ENCODE peak calls at places on chromosomes 12 and 14, in ten cellular contexts. One of them, this sample, is unnamed.

GRCh38 chr12:116066381-116067230 is 210.9 kb downstream of the MED13L start:
- DNase-seq in posterior cingulate gyrus: no peak
- DNase-seq in fibroblast of lung: peak
- DNase-seq in NCI-H1436 treated with DMSO at 0.1 percent for 48 hours: no peak
- DNase-seq in NCI-H1092: no peak
- DNase-seq in left ventricle myocardium inferior: peak
- DNase-seq in HFFc6: peak
- DNase-seq in astrocyte of the spinal cord: no peak
- DNase-seq in neural crest cell: peak
- DNase-seq in stimulated activated CD4-positive, alpha-beta T cell treated with anti-CD3 and anti-CD28 coated beads, Interleukin-1b, Interleukin-23, amount 100 ng/mL, for 24 hours: peak
- DNase-seq in this sample: peak

GRCh38 chr12:116508145-116509121 is 50.7 kb upstream of the MAP1LC3B2 start:
- DNase-seq in posterior cingulate gyrus: peak
- DNase-seq in fibroblast of lung: peak
- DNase-seq in NCI-H1436 treated with DMSO at 0.1 percent for 48 hours: no peak
- DNase-seq in NCI-H1092: no peak
- DNase-seq in left ventricle myocardium inferior: peak
- DNase-seq in HFFc6: no peak
- DNase-seq in astrocyte of the spinal cord: no peak
- DNase-seq in neural crest cell: peak
- DNase-seq in stimulated activated CD4-positive, alpha-beta T cell treated with anti-CD3 and anti-CD28 coated beads, Interleukin-1b, Interleukin-23, amount 100 ng/mL, for 24 hours: no peak
- DNase-seq in this sample: peak

GRCh38 chr12:132593938-132594358 is 16.4 kb downstream of the LRCOL1 start:
- DNase-seq in posterior cingulate gyrus: peak
- DNase-seq in fibroblast of lung: peak
- DNase-seq in NCI-H1436 treated with DMSO at 0.1 percent for 48 hours: peak
- DNase-seq in NCI-H1092: peak
- DNase-seq in left ventricle myocardium inferior: peak
- DNase-seq in HFFc6: peak
- DNase-seq in astrocyte of the spinal cord: peak
- DNase-seq in neural crest cell: peak
- DNase-seq in stimulated activated CD4-positive, alpha-beta T cell treated with anti-CD3 and anti-CD28 coated beads, Interleukin-1b, Interleukin-23, amount 100 ng/mL, for 24 hours: no peak
- DNase-seq in this sample: peak

GRCh38 chr14:20684662-20685456 is 499 bp downstream of the RNASE4 start:
- DNase-seq in posterior cingulate gyrus: no peak
- DNase-seq in fibroblast of lung: peak
- DNase-seq in NCI-H1436 treated with DMSO at 0.1 percent for 48 hours: no peak
- DNase-seq in NCI-H1092: no peak
- DNase-seq in left ventricle myocardium inferior: no peak
- DNase-seq in HFFc6: peak
- DNase-seq in astrocyte of the spinal cord: peak
- DNase-seq in neural crest cell: peak
- DNase-seq in stimulated activated CD4-positive, alpha-beta T cell treated with anti-CD3 and anti-CD28 coated beads, Interleukin-1b, Interleukin-23, amount 100 ng/mL, for 24 hours: no peak
- DNase-seq in this sample: peak

GRCh38 chr12:23356440-23356839 is 593.0 kb downstream of the SOX5 start:
- DNase-seq in posterior cingulate gyrus: no peak
- DNase-seq in fibroblast of lung: no peak
- DNase-seq in NCI-H1436 treated with DMSO at 0.1 percent for 48 hours: no peak
- DNase-seq in NCI-H1092: no peak
- DNase-seq in left ventricle myocardium inferior: no peak
- DNase-seq in HFFc6: no peak
- DNase-seq in astrocyte of the spinal cord: no peak
- DNase-seq in neural crest cell: no peak
- DNase-seq in stimulated activated CD4-positive, alpha-beta T cell treated with anti-CD3 and anti-CD28 coated beads, Interleukin-1b, Interleukin-23, amount 100 ng/mL, for 24 hours: no peak
- DNase-seq in this sample: no peak

GRCh38 chr12:124036117-124037109 is 63.4 kb downstream of the ZNF664 start:
- DNase-seq in posterior cingulate gyrus: no peak
- DNase-seq in fibroblast of lung: peak
- DNase-seq in NCI-H1436 treated with DMSO at 0.1 percent for 48 hours: peak
- DNase-seq in NCI-H1092: no peak
- DNase-seq in left ventricle myocardium inferior: no peak
- DNase-seq in HFFc6: peak
- DNase-seq in astrocyte of the spinal cord: peak
- DNase-seq in neural crest cell: peak
- DNase-seq in stimulated activated CD4-positive, alpha-beta T cell treated with anti-CD3 and anti-CD28 coated beads, Interleukin-1b, Interleukin-23, amount 100 ng/mL, for 24 hours: no peak
- DNase-seq in this sample: peak

GRCh38 chr12:74647241-74647640 is 109.6 kb downstream of the ATXN7L3B start:
- DNase-seq in posterior cingulate gyrus: no peak
- DNase-seq in fibroblast of lung: no peak
- DNase-seq in NCI-H1436 treated with DMSO at 0.1 percent for 48 hours: no peak
- DNase-seq in NCI-H1092: no peak
- DNase-seq in left ventricle myocardium inferior: no peak
- DNase-seq in HFFc6: no peak
- DNase-seq in astrocyte of the spinal cord: no peak
- DNase-seq in neural crest cell: no peak
- DNase-seq in stimulated activated CD4-positive, alpha-beta T cell treated with anti-CD3 and anti-CD28 coated beads, Interleukin-1b, Interleukin-23, amount 100 ng/mL, for 24 hours: no peak
- DNase-seq in this sample: no peak

GRCh38 chr14:24673059-24673458 is 39.1 kb upstream of the GZMB start:
- DNase-seq in posterior cingulate gyrus: no peak
- DNase-seq in fibroblast of lung: no peak
- DNase-seq in NCI-H1436 treated with DMSO at 0.1 percent for 48 hours: no peak
- DNase-seq in NCI-H1092: no peak
- DNase-seq in left ventricle myocardium inferior: no peak
- DNase-seq in HFFc6: no peak
- DNase-seq in astrocyte of the spinal cord: no peak
- DNase-seq in neural crest cell: no peak
- DNase-seq in stimulated activated CD4-positive, alpha-beta T cell treated with anti-CD3 and anti-CD28 coated beads, Interleukin-1b, Interleukin-23, amount 100 ng/mL, for 24 hours: no peak
- DNase-seq in this sample: no peak

GRCh38 chr12:101238806-101239329 is 28.8 kb upstream of the SLC5A8 start:
- DNase-seq in posterior cingulate gyrus: no peak
- DNase-seq in fibroblast of lung: no peak
- DNase-seq in NCI-H1436 treated with DMSO at 0.1 percent for 48 hours: no peak
- DNase-seq in NCI-H1092: no peak
- DNase-seq in left ventricle myocardium inferior: no peak
- DNase-seq in HFFc6: no peak
- DNase-seq in astrocyte of the spinal cord: no peak
- DNase-seq in neural crest cell: no peak
- DNase-seq in stimulated activated CD4-positive, alpha-beta T cell treated with anti-CD3 and anti-CD28 coated beads, Interleukin-1b, Interleukin-23, amount 100 ng/mL, for 24 hours: no peak
- DNase-seq in this sample: no peak

GRCh38 chr14:64440494-64440893 is 24.8 kb upstream of the AKAP5 start:
- DNase-seq in posterior cingulate gyrus: no peak
- DNase-seq in fibroblast of lung: peak
- DNase-seq in NCI-H1436 treated with DMSO at 0.1 percent for 48 hours: no peak
- DNase-seq in NCI-H1092: no peak
- DNase-seq in left ventricle myocardium inferior: no peak
- DNase-seq in HFFc6: peak
- DNase-seq in astrocyte of the spinal cord: no peak
- DNase-seq in neural crest cell: no peak
- DNase-seq in stimulated activated CD4-positive, alpha-beta T cell treated with anti-CD3 and anti-CD28 coated beads, Interleukin-1b, Interleukin-23, amount 100 ng/mL, for 24 hours: no peak
- DNase-seq in this sample: peak

GRCh38 chr12:117367006-117367638 is 5.7 kb upstream of the NOS1 start:
- DNase-seq in posterior cingulate gyrus: peak
- DNase-seq in fibroblast of lung: peak
- DNase-seq in NCI-H1436 treated with DMSO at 0.1 percent for 48 hours: no peak
- DNase-seq in NCI-H1092: peak
- DNase-seq in left ventricle myocardium inferior: peak
- DNase-seq in HFFc6: peak
- DNase-seq in astrocyte of the spinal cord: peak
- DNase-seq in neural crest cell: peak
- DNase-seq in stimulated activated CD4-positive, alpha-beta T cell treated with anti-CD3 and anti-CD28 coated beads, Interleukin-1b, Interleukin-23, amount 100 ng/mL, for 24 hours: peak
- DNase-seq in this sample: peak

GRCh38 chr12:72178244-72178643 is 93.9 kb upstream of the TRHDE start:
- DNase-seq in posterior cingulate gyrus: no peak
- DNase-seq in fibroblast of lung: no peak
- DNase-seq in NCI-H1436 treated with DMSO at 0.1 percent for 48 hours: no peak
- DNase-seq in NCI-H1092: no peak
- DNase-seq in left ventricle myocardium inferior: no peak
- DNase-seq in HFFc6: no peak
- DNase-seq in astrocyte of the spinal cord: no peak
- DNase-seq in neural crest cell: no peak
- DNase-seq in stimulated activated CD4-positive, alpha-beta T cell treated with anti-CD3 and anti-CD28 coated beads, Interleukin-1b, Interleukin-23, amount 100 ng/mL, for 24 hours: no peak
- DNase-seq in this sample: no peak

GRCh38 chr14:71648725-71649124 is 283.5 kb upstream of the RGS6 start:
- DNase-seq in posterior cingulate gyrus: no peak
- DNase-seq in fibroblast of lung: no peak
- DNase-seq in NCI-H1436 treated with DMSO at 0.1 percent for 48 hours: no peak
- DNase-seq in NCI-H1092: no peak
- DNase-seq in left ventricle myocardium inferior: no peak
- DNase-seq in HFFc6: no peak
- DNase-seq in astrocyte of the spinal cord: no peak
- DNase-seq in neural crest cell: no peak
- DNase-seq in stimulated activated CD4-positive, alpha-beta T cell treated with anti-CD3 and anti-CD28 coated beads, Interleukin-1b, Interleukin-23, amount 100 ng/mL, for 24 hours: no peak
- DNase-seq in this sample: no peak

GRCh38 chr12:116559330-116560080 is at the start of gene MAP1LC3B2:
- DNase-seq in posterior cingulate gyrus: peak
- DNase-seq in fibroblast of lung: peak
- DNase-seq in NCI-H1436 treated with DMSO at 0.1 percent for 48 hours: no peak
- DNase-seq in NCI-H1092: no peak
- DNase-seq in left ventricle myocardium inferior: peak
- DNase-seq in HFFc6: no peak
- DNase-seq in astrocyte of the spinal cord: peak
- DNase-seq in neural crest cell: peak
- DNase-seq in stimulated activated CD4-positive, alpha-beta T cell treated with anti-CD3 and anti-CD28 coated beads, Interleukin-1b, Interleukin-23, amount 100 ng/mL, for 24 hours: peak
- DNase-seq in this sample: peak

GRCh38 chr14:72766296-72766695 is 127.6 kb downstream of the DPF3 start:
- DNase-seq in posterior cingulate gyrus: no peak
- DNase-seq in fibroblast of lung: no peak
- DNase-seq in NCI-H1436 treated with DMSO at 0.1 percent for 48 hours: no peak
- DNase-seq in NCI-H1092: no peak
- DNase-seq in left ventricle myocardium inferior: no peak
- DNase-seq in HFFc6: no peak
- DNase-seq in astrocyte of the spinal cord: no peak
- DNase-seq in neural crest cell: no peak
- DNase-seq in stimulated activated CD4-positive, alpha-beta T cell treated with anti-CD3 and anti-CD28 coated beads, Interleukin-1b, Interleukin-23, amount 100 ng/mL, for 24 hours: no peak
- DNase-seq in this sample: no peak

GRCh38 chr14:101288436-101289229 is 272.7 kb upstream of the DIO3 start:
- DNase-seq in posterior cingulate gyrus: no peak
- DNase-seq in fibroblast of lung: no peak
- DNase-seq in NCI-H1436 treated with DMSO at 0.1 percent for 48 hours: no peak
- DNase-seq in NCI-H1092: no peak
- DNase-seq in left ventricle myocardium inferior: no peak
- DNase-seq in HFFc6: no peak
- DNase-seq in astrocyte of the spinal cord: no peak
- DNase-seq in neural crest cell: no peak
- DNase-seq in stimulated activated CD4-positive, alpha-beta T cell treated with anti-CD3 and anti-CD28 coated beads, Interleukin-1b, Interleukin-23, amount 100 ng/mL, for 24 hours: no peak
- DNase-seq in this sample: peak

GRCh38 chr14:24329736-24330135 is 5.1 kb downstream of the ADCY4 start:
- DNase-seq in posterior cingulate gyrus: no peak
- DNase-seq in fibroblast of lung: no peak
- DNase-seq in NCI-H1436 treated with DMSO at 0.1 percent for 48 hours: no peak
- DNase-seq in NCI-H1092: no peak
- DNase-seq in left ventricle myocardium inferior: no peak
- DNase-seq in HFFc6: no peak
- DNase-seq in astrocyte of the spinal cord: no peak
- DNase-seq in neural crest cell: no peak
- DNase-seq in stimulated activated CD4-positive, alpha-beta T cell treated with anti-CD3 and anti-CD28 coated beads, Interleukin-1b, Interleukin-23, amount 100 ng/mL, for 24 hours: no peak
- DNase-seq in this sample: peak

GRCh38 chr14:22383515-22384166 is 205.4 kb downstream of the DAD1 start:
- DNase-seq in posterior cingulate gyrus: no peak
- DNase-seq in fibroblast of lung: no peak
- DNase-seq in NCI-H1436 treated with DMSO at 0.1 percent for 48 hours: no peak
- DNase-seq in NCI-H1092: no peak
- DNase-seq in left ventricle myocardium inferior: no peak
- DNase-seq in HFFc6: no peak
- DNase-seq in astrocyte of the spinal cord: no peak
- DNase-seq in neural crest cell: no peak
- DNase-seq in stimulated activated CD4-positive, alpha-beta T cell treated with anti-CD3 and anti-CD28 coated beads, Interleukin-1b, Interleukin-23, amount 100 ng/mL, for 24 hours: no peak
- DNase-seq in this sample: no peak

GRCh38 chr12:98373019-98373554 is 142.3 kb upstream of the TMPO start:
- DNase-seq in posterior cingulate gyrus: no peak
- DNase-seq in fibroblast of lung: peak
- DNase-seq in NCI-H1436 treated with DMSO at 0.1 percent for 48 hours: peak
- DNase-seq in NCI-H1092: peak
- DNase-seq in left ventricle myocardium inferior: no peak
- DNase-seq in HFFc6: peak
- DNase-seq in astrocyte of the spinal cord: peak
- DNase-seq in neural crest cell: peak
- DNase-seq in stimulated activated CD4-positive, alpha-beta T cell treated with anti-CD3 and anti-CD28 coated beads, Interleukin-1b, Interleukin-23, amount 100 ng/mL, for 24 hours: no peak
- DNase-seq in this sample: peak

GRCh38 chr12:76137611-76138010 is 53.1 kb upstream of the NAP1L1 start:
- DNase-seq in posterior cingulate gyrus: no peak
- DNase-seq in fibroblast of lung: no peak
- DNase-seq in NCI-H1436 treated with DMSO at 0.1 percent for 48 hours: no peak
- DNase-seq in NCI-H1092: no peak
- DNase-seq in left ventricle myocardium inferior: no peak
- DNase-seq in HFFc6: no peak
- DNase-seq in astrocyte of the spinal cord: no peak
- DNase-seq in neural crest cell: no peak
- DNase-seq in stimulated activated CD4-positive, alpha-beta T cell treated with anti-CD3 and anti-CD28 coated beads, Interleukin-1b, Interleukin-23, amount 100 ng/mL, for 24 hours: no peak
- DNase-seq in this sample: no peak

This sample was measured in AG20443.